ENCODE peak calls at places on chromosome 1, in seven cellular contexts. One of them, this sample, is unnamed.

GRCh38 chr1:19445417-19446342 is 39.7 kb downstream of the CAPZB start:
- DNase-seq in tibial nerve: no peak
- DNase-seq in stomach: peak; percentile 68
- DNase-seq in sigmoid colon: no peak
- DNase-seq in transverse colon: no peak
- DNase-seq in H1: no peak
- DNase-seq in ovary: peak; percentile 41
- DNase-seq in this sample: no peak

GRCh38 chr1:97632776-97633175 is 288.1 kb downstream of the DPYD start:
- DNase-seq in transverse colon: no peak
- DNase-seq in stomach: no peak
- DNase-seq in H1: no peak
- DNase-seq in ovary: no peak
- DNase-seq in tibial nerve: no peak
- DNase-seq in sigmoid colon: no peak
- DNase-seq in this sample: no peak

GRCh38 chr1:119419109-119419508 is 4.2 kb downstream of the HSD3B2 start:
- DNase-seq in H1: no peak
- DNase-seq in stomach: no peak
- DNase-seq in tibial nerve: no peak
- DNase-seq in ovary: no peak
- DNase-seq in transverse colon: no peak
- DNase-seq in sigmoid colon: no peak
- DNase-seq in this sample: peak; percentile 68

GRCh38 chr1:170765712-170766330 is 101.9 kb downstream of the PRRX1 start:
- DNase-seq in ovary: no peak
- DNase-seq in stomach: no peak
- DNase-seq in tibial nerve: no peak
- DNase-seq in H1: no peak
- DNase-seq in sigmoid colon: no peak
- DNase-seq in transverse colon: no peak
- DNase-seq in this sample: no peak

GRCh38 chr1:118360817-118361216 is 175.8 kb upstream of the SPAG17 start:
- DNase-seq in ovary: no peak
- DNase-seq in H1: no peak
- DNase-seq in stomach: no peak
- DNase-seq in transverse colon: no peak
- DNase-seq in sigmoid colon: no peak
- DNase-seq in tibial nerve: no peak
- DNase-seq in this sample: no peak

GRCh38 chr1:33826311-33826710 is 37.6 kb upstream of the HMGB4 start:
- DNase-seq in ovary: no peak
- DNase-seq in sigmoid colon: no peak
- DNase-seq in stomach: no peak
- DNase-seq in transverse colon: no peak
- DNase-seq in tibial nerve: no peak
- DNase-seq in H1: no peak
- DNase-seq in this sample: peak; percentile 12

GRCh38 chr1:53543771-53544695 is 84.8 kb downstream of the DMRTB1 start:
- DNase-seq in transverse colon: no peak
- DNase-seq in tibial nerve: no peak
- DNase-seq in stomach: no peak
- DNase-seq in ovary: no peak
- DNase-seq in H1: no peak
- DNase-seq in sigmoid colon: peak; percentile 60
- DNase-seq in this sample: no peak

GRCh38 chr1:150957666-150958065 is 17.0 kb downstream of the CERS2 start:
- DNase-seq in tibial nerve: no peak
- DNase-seq in ovary: no peak
- DNase-seq in transverse colon: no peak
- DNase-seq in stomach: no peak
- DNase-seq in H1: no peak
- DNase-seq in sigmoid colon: no peak
- DNase-seq in this sample: no peak

GRCh38 chr1:6113116-6113515 is 67.0 kb downstream of the CHD5 start:
- DNase-seq in stomach: no peak
- DNase-seq in transverse colon: no peak
- DNase-seq in tibial nerve: no peak
- DNase-seq in H1: no peak
- DNase-seq in ovary: no peak
- DNase-seq in sigmoid colon: no peak
- DNase-seq in this sample: no peak

GRCh38 chr1:145962157-145963102 is 1.9 kb downstream of the ANKRD34A start:
- DNase-seq in tibial nerve: no peak
- DNase-seq in ovary: peak; percentile 72
- DNase-seq in H1: no peak
- DNase-seq in sigmoid colon: peak; percentile 85
- DNase-seq in stomach: no peak
- DNase-seq in transverse colon: peak; percentile 38
- DNase-seq in this sample: no peak

GRCh38 chr1:39346876-39347275 is 142.4 kb downstream of the MACF1 start:
- DNase-seq in sigmoid colon: no peak
- DNase-seq in transverse colon: no peak
- DNase-seq in stomach: no peak
- DNase-seq in ovary: no peak
- DNase-seq in tibial nerve: no peak
- DNase-seq in H1: no peak
- DNase-seq in this sample: no peak

GRCh38 chr1:42835422-42835821 is 11.0 kb upstream of the ZNF691 start:
- DNase-seq in ovary: no peak
- DNase-seq in transverse colon: no peak
- DNase-seq in tibial nerve: no peak
- DNase-seq in H1: no peak
- DNase-seq in stomach: no peak
- DNase-seq in sigmoid colon: no peak
- DNase-seq in this sample: no peak

GRCh38 chr1:70382682-70383081 is 28.2 kb upstream of the ANKRD13C start:
- DNase-seq in ovary: no peak
- DNase-seq in H1: no peak
- DNase-seq in sigmoid colon: no peak
- DNase-seq in transverse colon: no peak
- DNase-seq in tibial nerve: no peak
- DNase-seq in stomach: no peak
- DNase-seq in this sample: no peak

GRCh38 chr1:232316864-232317263 is 313.1 kb downstream of the SIPA1L2 start:
- DNase-seq in ovary: no peak
- DNase-seq in tibial nerve: no peak
- DNase-seq in sigmoid colon: no peak
- DNase-seq in stomach: no peak
- DNase-seq in H1: no peak
- DNase-seq in transverse colon: no peak
- DNase-seq in this sample: no peak

GRCh38 chr1:23426828-23427227 is 2.3 kb upstream of the TCEA3 start:
- DNase-seq in ovary: no peak
- DNase-seq in H1: no peak
- DNase-seq in transverse colon: peak; percentile 38
- DNase-seq in sigmoid colon: no peak
- DNase-seq in tibial nerve: no peak
- DNase-seq in stomach: no peak
- DNase-seq in this sample: no peak

GRCh38 chr1:43711049-43711448 is 3.7 kb downstream of the ST3GAL3 start:
- DNase-seq in stomach: no peak
- DNase-seq in H1: no peak
- DNase-seq in transverse colon: no peak
- DNase-seq in tibial nerve: no peak
- DNase-seq in ovary: no peak
- DNase-seq in sigmoid colon: no peak
- DNase-seq in this sample: no peak

GRCh38 chr1:58745086-58745485 is 38.8 kb downstream of the JUN start:
- DNase-seq in tibial nerve: no peak
- DNase-seq in transverse colon: no peak
- DNase-seq in ovary: no peak
- DNase-seq in sigmoid colon: no peak
- DNase-seq in H1: no peak
- DNase-seq in stomach: no peak
- DNase-seq in this sample: no peak

GRCh38 chr1:9689971-9690381 is 38.4 kb downstream of the PIK3CD start:
- DNase-seq in tibial nerve: peak; percentile 24
- DNase-seq in sigmoid colon: peak; percentile 73
- DNase-seq in H1: no peak
- DNase-seq in transverse colon: peak; percentile 38
- DNase-seq in stomach: peak; percentile 30
- DNase-seq in ovary: peak; percentile 40
- DNase-seq in this sample: no peak

GRCh38 chr1:19596065-19596718 is 47.9 kb upstream of the NBL1 start:
- DNase-seq in ovary: no peak
- DNase-seq in stomach: no peak
- DNase-seq in tibial nerve: no peak
- DNase-seq in sigmoid colon: no peak
- DNase-seq in transverse colon: peak; percentile 32
- DNase-seq in H1: no peak
- DNase-seq in this sample: no peak

GRCh38 chr1:25871704-25872494 is 3.6 kb downstream of the PAQR7 start:
- DNase-seq in sigmoid colon: peak; percentile 40
- DNase-seq in stomach: peak; percentile 67
- DNase-seq in ovary: peak; percentile 40
- DNase-seq in transverse colon: no peak
- DNase-seq in H1: no peak
- DNase-seq in tibial nerve: no peak
- DNase-seq in this sample: no peak

GRCh38 chr1:190619724-190620123 is 142.1 kb upstream of the BRINP3 start:
- DNase-seq in sigmoid colon: no peak
- DNase-seq in tibial nerve: no peak
- DNase-seq in H1: no peak
- DNase-seq in stomach: no peak
- DNase-seq in transverse colon: no peak
- DNase-seq in ovary: no peak
- DNase-seq in this sample: no peak

GRCh38 chr1:232377494-232377770 is 252.5 kb downstream of the SIPA1L2 start:
- DNase-seq in transverse colon: no peak
- DNase-seq in sigmoid colon: peak; percentile 66
- DNase-seq in H1: no peak
- DNase-seq in stomach: no peak
- DNase-seq in ovary: no peak
- DNase-seq in tibial nerve: no peak
- DNase-seq in this sample: no peak

GRCh38 chr1:224820341-224820740 is 109.1 kb upstream of the DNAH14 start:
- DNase-seq in ovary: no peak
- DNase-seq in tibial nerve: no peak
- DNase-seq in sigmoid colon: no peak
- DNase-seq in H1: no peak
- DNase-seq in stomach: no peak
- DNase-seq in transverse colon: no peak
- DNase-seq in this sample: no peak
- H3K4me3 ChIP-seq in ovary: no peak overlapping the region
- H3K4me3 ChIP-seq in tibial nerve: no peak overlapping the region
- H3K4me3 ChIP-seq in sigmoid colon: no peak overlapping the region
- H3K4me3 ChIP-seq in H1: no peak overlapping the region
- H3K4me3 ChIP-seq in stomach: no peak overlapping the region
- H3K4me3 ChIP-seq in transverse colon: no peak overlapping the region
- H3K4me3 ChIP-seq in this sample: no peak overlapping the region

DNA sequence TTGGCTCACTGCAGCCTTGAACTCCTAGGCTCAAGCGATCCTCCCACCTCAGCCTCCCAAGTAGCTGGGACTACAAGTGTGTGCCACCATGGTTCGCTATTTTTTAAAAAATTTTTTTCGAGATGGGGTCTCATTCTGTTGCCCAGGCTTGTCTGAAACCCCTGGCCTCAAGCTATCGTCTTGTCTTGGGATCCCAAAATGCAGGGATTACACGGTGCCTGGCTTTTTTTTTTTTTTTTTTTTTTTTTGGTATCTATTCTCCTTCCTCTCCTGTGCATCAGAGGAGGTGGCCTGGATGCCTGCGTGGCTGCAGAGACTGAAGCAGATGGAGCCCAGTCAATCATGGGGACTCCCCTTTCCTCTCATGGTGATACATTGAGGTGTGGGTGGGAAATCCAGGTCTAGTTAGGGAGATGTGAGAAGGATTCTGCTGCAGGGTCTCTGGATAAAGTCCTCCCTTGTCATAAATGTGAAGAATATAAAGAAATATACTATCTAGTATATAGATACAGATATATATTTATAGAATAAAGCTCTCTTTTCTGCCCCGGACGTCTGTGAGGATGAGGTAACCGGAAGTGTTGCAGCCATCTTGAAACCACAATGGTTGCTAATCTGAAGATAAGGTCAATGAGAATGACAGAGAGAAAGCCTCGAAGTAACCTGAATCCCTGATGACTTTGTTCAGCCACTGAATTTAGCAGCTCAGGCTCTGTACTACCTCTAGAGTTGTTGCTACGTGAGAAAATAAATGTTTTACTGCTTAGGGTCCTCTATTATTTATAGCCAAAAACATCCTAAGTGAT is 19.5 kb upstream of the RGSL1 start:
- DNase-seq in ovary: no peak
- DNase-seq in stomach: no peak
- DNase-seq in transverse colon: no peak
- DNase-seq in sigmoid colon: no peak
- DNase-seq in tibial nerve: no peak
- DNase-seq in H1: no peak
- DNase-seq in this sample: no peak
- TF ChIP-seq EP300 in ovary: no peak
- TF ChIP-seq EP300 in stomach: no peak
- TF ChIP-seq EP300 in transverse colon: no peak
- TF ChIP-seq EP300 in sigmoid colon: no peak
- TF ChIP-seq EP300 in tibial nerve: no peak
- TF ChIP-seq EP300 in H1: no peak
- TF ChIP-seq EP300 in this sample: no peak

DNA sequence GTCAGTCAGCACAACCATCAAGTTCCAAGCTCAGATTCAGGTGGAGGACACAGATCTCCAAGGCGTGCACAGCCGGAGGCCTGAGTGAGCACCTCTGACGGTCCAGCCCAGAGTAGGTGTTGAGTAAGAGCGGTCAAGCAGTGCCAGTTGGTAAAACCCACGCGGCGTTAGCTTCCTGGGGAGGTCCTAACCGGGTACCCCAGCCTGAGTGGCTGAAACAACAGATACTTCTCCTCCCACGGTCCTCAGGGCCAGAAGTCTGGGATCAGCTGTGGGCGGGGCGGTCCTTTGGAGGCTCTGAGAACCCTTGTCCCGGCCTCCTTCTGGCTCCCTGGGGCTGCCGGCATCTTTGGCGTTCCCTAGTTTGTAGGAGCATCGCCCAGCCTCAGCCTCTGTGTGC is 94.4 kb downstream of the PRDM16 start:
- DNase-seq in transverse colon: no peak
- DNase-seq in H1: no peak
- DNase-seq in stomach: no peak
- DNase-seq in sigmoid colon: no peak
- DNase-seq in ovary: no peak
- DNase-seq in tibial nerve: no peak
- DNase-seq in this sample: no peak
- H3K4me3 ChIP-seq in transverse colon: no peak overlapping the region
- H3K4me3 ChIP-seq in H1: no peak overlapping the region
- H3K4me3 ChIP-seq in stomach: no peak overlapping the region
- H3K4me3 ChIP-seq in sigmoid colon: no peak overlapping the region
- H3K4me3 ChIP-seq in ovary: no peak overlapping the region
- H3K4me3 ChIP-seq in tibial nerve: no peak overlapping the region
- H3K4me3 ChIP-seq in this sample: no peak overlapping the region

DNA sequence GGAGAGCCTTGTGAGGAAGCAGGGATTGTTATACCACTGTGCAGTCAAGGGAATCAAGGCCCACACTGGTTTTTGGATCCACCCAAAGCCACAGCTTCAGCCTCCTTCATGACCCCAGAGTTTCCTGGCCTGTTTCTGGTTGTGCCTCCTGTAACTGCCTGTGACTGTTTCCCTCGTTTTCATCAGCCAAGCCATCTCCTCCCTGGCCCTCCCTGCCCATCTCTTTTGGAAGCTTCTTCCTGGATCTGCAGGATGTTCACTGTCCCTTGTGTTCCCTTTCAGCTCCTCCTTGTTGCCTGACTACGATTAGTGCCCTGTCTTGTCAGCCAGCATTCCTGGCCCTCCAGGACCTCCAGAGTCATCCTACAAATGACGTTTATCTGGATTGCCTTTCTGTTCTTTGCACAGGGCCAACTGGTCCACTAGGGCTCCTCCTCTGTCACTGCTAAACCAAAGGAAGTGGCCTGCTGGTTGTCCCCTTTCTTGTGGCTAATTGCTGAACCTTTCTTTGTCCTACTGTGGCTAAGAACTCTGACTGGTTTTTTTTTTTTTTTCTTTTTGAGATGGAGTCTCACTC is 17.9 kb downstream of the SFT2D2 start:
- DNase-seq in sigmoid colon: no peak
- DNase-seq in H1: no peak
- DNase-seq in ovary: no peak
- DNase-seq in transverse colon: no peak
- DNase-seq in tibial nerve: no peak
- DNase-seq in stomach: no peak
- DNase-seq in this sample: peak; percentile 66
- TF ChIP-seq EP300 in sigmoid colon: no peak
- TF ChIP-seq EP300 in H1: no peak
- TF ChIP-seq EP300 in ovary: no peak
- TF ChIP-seq EP300 in transverse colon: no peak
- TF ChIP-seq EP300 in tibial nerve: no peak
- TF ChIP-seq EP300 in stomach: no peak
- TF ChIP-seq EP300 in this sample: no peak

This sample was measured in esophagus muscularis mucosa.